ENCODE peak calls at places on chromosomes 1 and 21, in seven cellular contexts. M is neuronal stem cell, O is IMR-90, B is endothelial cell of umbilical vein, G is mesenchymal stem cell, V is K562, Z is PC-3. L is an unnamed sample. For H3K4me1, the result is how much of the 10 kb centered on the place peaks cover.

GRCh38 chr1:31705080-31705866 is 1.5 kb upstream of the COL16A1 start:
- DNase-seq in M (no peak), O (peak), B (no peak), G (peak), V (peak), Z (peak), L (peak)

GRCh38 chr1:212070720-212071302 is 35.3 kb downstream of the DTL start:
- DNase-seq in M (no peak), O (peak), B (peak), G (peak), V (peak), Z (peak), L (peak)

GRCh38 chr1:4825841-4826450 is 171.5 kb downstream of the AJAP1 start:
- DNase-seq in M (peak), O (no peak), B (no peak), G (no peak), V (peak), Z (peak), L (no peak)

GRCh38 chr1:168939131-168939946 is 167.2 kb upstream of the ATP1B1 start:
- DNase-seq in M (no peak), O (no peak), B (peak), G (no peak), V (no peak), Z (peak), L (no peak)

GRCh38 chr1:234725177-234726132 is 115.5 kb upstream of the IRF2BP2 start:
- DNase-seq in M (no peak), O (no peak), B (peak), G (no peak), V (peak), Z (peak), L (no peak)

GRCh38 chr1:30523055-30524020 is 200.0 kb downstream of the MATN1 start:
- DNase-seq in M (no peak), O (peak), B (no peak), G (no peak), V (no peak), Z (peak), L (peak)

GRCh38 chr1:200530551-200531261 is 89.8 kb downstream of the KIF14 start:
- DNase-seq in M (no peak), O (no peak), B (no peak), G (no peak), V (no peak), Z (no peak), L (no peak)

GRCh38 chr21:40334159-40334558 is 466.9 kb downstream of the PCP4 start:
- DNase-seq in M (no peak), O (no peak), B (no peak), G (no peak), V (no peak), Z (no peak), L (no peak)

GRCh38 chr21:36542312-36543101 is 62.6 kb upstream of the CLDN14 start:
- DNase-seq in M (no peak), O (no peak), B (no peak), G (no peak), V (no peak), Z (no peak), L (no peak)

GRCh38 chr1:227788279-227789041 is 27.0 kb upstream of the PRSS38 start:
- DNase-seq in M (peak), O (no peak), B (peak), G (peak), V (peak), Z (peak), L (peak)

GRCh38 chr1:31658721-31659120 is 14.0 kb upstream of the PEF1 start:
- DNase-seq in M (no peak), O (peak), B (no peak), G (peak), V (no peak), Z (no peak), L (no peak)

GRCh38 chr1:33500547-33500946 is 28.1 kb downstream of the ZSCAN20 start:
- DNase-seq in M (no peak), O (no peak), B (peak), G (no peak), V (peak), Z (no peak), L (peak)

GRCh38 chr1:92081031-92081430 is 886 bp downstream of the BTBD8 start:
- DNase-seq in M (no peak), O (no peak), B (no peak), G (no peak), V (no peak), Z (no peak), L (no peak)

GRCh38 chr1:214439352-214440119 is 111.9 kb downstream of the PTPN14 start:
- DNase-seq in M (no peak), O (peak), B (peak), G (peak), V (peak), Z (peak), L (no peak)

GRCh38 chr1:205102404-205102803 is 18.1 kb upstream of the TMEM81 start:
- DNase-seq in M (no peak), O (no peak), B (no peak), G (no peak), V (no peak), Z (no peak), L (no peak)

GRCh38 chr1:227759345-227760300 is 24.4 kb downstream of the SNAP47 start:
- DNase-seq in M (no peak), O (peak), B (peak), G (peak), V (no peak), Z (peak), L (peak)

GRCh38 chr1:150976879-150977694 is 2.5 kb upstream of the CERS2 start:
- DNase-seq in M (no peak), O (no peak), B (peak), G (peak), V (peak), Z (peak), L (peak)

GRCh38 chr1:231844986-231845502 is 218.5 kb downstream of the DISC1 start:
- DNase-seq in M (no peak), O (peak), B (peak), G (peak), V (no peak), Z (peak), L (no peak)

GRCh38 chr1:147545133-147545532 is 3.8 kb downstream of the BCL9 start:
- DNase-seq in M (no peak), O (peak), B (no peak), G (no peak), V (no peak), Z (peak), L (peak)

GRCh38 chr1:119254067-119254720 is 113.7 kb upstream of the WARS2 start:
- DNase-seq in M (no peak), O (no peak), B (no peak), G (no peak), V (no peak), Z (peak), L (no peak)

GRCh38 chr21:14687277-14687642 is 141.1 kb upstream of the SAMSN1 start:
- DNase-seq in M (no peak), O (no peak), B (no peak), G (no peak), V (no peak), Z (no peak), L (peak)

GRCh38 chr1:188642585-188643168 is 1813.9 kb downstream of the PLA2G4A start:
- DNase-seq in M (no peak), O (no peak), B (no peak), G (no peak), V (no peak), Z (no peak), L (no peak)

GRCh38 chr1:21291964-21292363 is 1.7 kb upstream of the ECE1 start:
- DNase-seq in M (no peak), O (no peak), B (no peak), G (no peak), V (no peak), Z (no peak), L (no peak)

GRCh38 chr1:14742181-14742980 is 143.9 kb downstream of the KAZN start:
- DNase-seq in M (no peak), O (peak), B (no peak), G (peak), V (no peak), Z (peak), L (peak)

GRCh38 chr1:220910021-220910420 is 30.8 kb downstream of the HLX start:
- DNase-seq in M (no peak), O (no peak), B (no peak), G (no peak), V (no peak), Z (no peak), L (no peak)

GRCh38 chr1:241453732-241454131 is 65.8 kb downstream of the FH start:
- DNase-seq in M (no peak), O (no peak), B (no peak), G (no peak), V (no peak), Z (no peak), L (no peak)

GRCh38 chr1:208065862-208066261 is 154.9 kb upstream of the CD34 start:
- DNase-seq in M (no peak), O (peak), B (no peak), G (no peak), V (no peak), Z (no peak), L (no peak)

GRCh38 chr21:41778974-41779600 is 12.2 kb upstream of the RIPK4 start:
- DNase-seq in M (no peak), O (no peak), B (no peak), G (no peak), V (peak), Z (peak), L (no peak)

GRCh38 chr1:159881930-159882839 is 17.8 kb downstream of the CFAP45 start:
- DNase-seq in M (no peak), O (peak), B (peak), G (peak), V (peak), Z (peak), L (peak)

GRCh38 chr1:28517649-28517999 is 11.8 kb downstream of the RCC1 start:
- DNase-seq in M (no peak), O (peak), B (no peak), G (peak), V (peak), Z (no peak), L (peak)

GRCh38 chr21:17818158-17819113 is 720 bp downstream of the C21orf91 start:
- DNase-seq in M (peak), O (peak), B (peak), G (peak), V (peak), Z (peak), L (peak)

GRCh38 chr21:37338671-37339526 is 27.7 kb upstream of the DYRK1A start:
- DNase-seq in M (no peak), O (peak), B (peak), G (peak), V (peak), Z (peak), L (peak)

GRCh38 chr1:204084247-204084772 is 11.4 kb downstream of the SOX13 start:
- DNase-seq in M (no peak), O (no peak), B (no peak), G (no peak), V (no peak), Z (peak), L (no peak)

GRCh38 chr1:228903573-228904122 is 168.4 kb downstream of the RHOU start:
- DNase-seq in M (no peak), O (no peak), B (peak), G (peak), V (no peak), Z (no peak), L (no peak)

GRCh38 chr1:54084794-54085193 is 31.4 kb downstream of the TCEANC2 start:
- DNase-seq in M (no peak), O (no peak), B (no peak), G (no peak), V (no peak), Z (no peak), L (no peak)

GRCh38 chr1:54077359-54077758 is 24.0 kb downstream of the TCEANC2 start:
- DNase-seq in M (no peak), O (no peak), B (no peak), G (no peak), V (no peak), Z (no peak), L (no peak)

GRCh38 chr1:54080598-54081049 is 27.2 kb downstream of the TCEANC2 start:
- DNase-seq in M (no peak), O (no peak), B (no peak), G (peak), V (no peak), Z (no peak), L (no peak)

GRCh38 chr1:54086754-54087153 is 33.3 kb downstream of the TCEANC2 start:
- DNase-seq in M (no peak), O (no peak), B (no peak), G (no peak), V (no peak), Z (no peak), L (no peak)

DNA sequence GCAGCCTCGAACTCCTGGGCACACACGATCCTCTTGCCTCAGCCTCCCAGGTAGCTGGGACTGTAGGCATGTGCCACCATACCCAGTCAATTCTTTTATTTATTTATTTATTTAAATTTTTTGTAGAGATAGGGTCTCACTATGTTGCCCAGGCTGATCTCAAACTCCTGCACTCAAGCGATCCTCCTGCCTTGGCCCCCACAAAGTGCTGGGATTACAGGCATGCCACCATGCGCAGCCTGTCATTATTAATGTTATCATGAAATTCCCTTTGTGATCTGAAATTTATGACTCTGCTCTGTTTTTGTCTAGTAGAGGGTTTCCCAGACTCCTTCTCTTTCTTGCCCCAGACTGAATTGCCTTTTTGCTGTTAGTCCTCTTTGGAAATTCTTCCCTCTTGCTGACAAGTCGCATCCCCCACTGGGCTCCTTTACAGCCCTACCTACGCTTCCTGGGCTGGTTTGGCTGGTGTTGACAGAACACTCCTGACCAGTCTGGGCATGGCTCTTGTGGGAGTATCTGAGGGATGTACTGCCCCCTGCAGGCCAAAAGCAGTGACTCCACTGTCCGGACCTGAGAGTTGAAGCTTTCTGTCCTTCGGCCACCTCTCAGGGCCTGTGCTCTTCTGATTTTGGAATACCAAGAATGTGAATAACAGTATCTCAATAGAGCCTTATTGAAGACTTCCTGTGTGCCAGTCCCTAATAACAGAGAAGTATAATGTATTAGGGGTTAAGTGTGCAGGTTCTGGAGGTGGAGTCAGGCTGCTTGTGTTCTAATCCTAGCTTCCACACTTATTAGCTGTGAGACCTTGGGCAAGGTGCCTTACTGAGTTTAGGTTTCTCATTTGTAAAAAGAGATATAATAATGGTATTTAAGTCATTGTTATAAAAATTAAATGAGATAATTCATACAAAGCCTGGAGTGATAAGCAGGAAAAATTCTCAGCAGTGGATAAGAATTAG is 28.2 kb downstream of the TCEANC2 start:
- DNase-seq in M (peak), O (peak), B (peak), G (peak), V (peak), Z (peak), L (peak)
- H3K4me1 ChIP-seq in M (under half), O (under half), B (under half), G (under half), V (under half), Z (under half), L (under half)

DNA sequence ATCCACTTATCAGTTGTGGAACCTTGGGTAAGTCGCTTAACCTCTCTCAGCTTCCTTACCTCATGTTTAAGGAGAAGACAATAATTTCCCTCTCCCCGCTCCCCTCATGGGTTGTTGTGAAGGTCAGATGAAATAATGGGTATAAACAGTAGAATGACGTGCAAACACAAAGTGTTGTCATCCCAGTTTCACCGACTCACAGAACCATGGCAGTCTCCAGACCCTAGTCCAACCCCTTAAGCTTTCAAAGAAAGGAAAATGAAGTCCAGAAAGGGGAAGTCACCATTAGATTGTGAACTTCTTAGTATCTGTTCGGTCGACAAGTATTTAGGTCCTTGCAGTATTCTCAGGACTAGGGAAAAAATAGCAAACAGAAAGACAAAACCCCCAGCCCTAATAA is 1.1 kb downstream of the LAMTOR2 start:
- DNase-seq in M (no peak), O (no peak), B (no peak), G (peak), V (peak), Z (no peak), L (no peak)
- H3K9ac ChIP-seq in M (no peak), O (peak), B (no peak), G (peak), V (peak), Z (peak), L (peak)

GRCh38 chr21:32768530-32768929 is 3.0 kb downstream of the PAXBP1 start:
- DNase-seq in M (no peak), O (peak), B (no peak), G (no peak), V (no peak), Z (no peak), L (no peak)
- H3K4me3 ChIP-seq in M (no peak), O (no peak), B (no peak), G (no peak), V (no peak), Z (peak), L (no peak)

DNA sequence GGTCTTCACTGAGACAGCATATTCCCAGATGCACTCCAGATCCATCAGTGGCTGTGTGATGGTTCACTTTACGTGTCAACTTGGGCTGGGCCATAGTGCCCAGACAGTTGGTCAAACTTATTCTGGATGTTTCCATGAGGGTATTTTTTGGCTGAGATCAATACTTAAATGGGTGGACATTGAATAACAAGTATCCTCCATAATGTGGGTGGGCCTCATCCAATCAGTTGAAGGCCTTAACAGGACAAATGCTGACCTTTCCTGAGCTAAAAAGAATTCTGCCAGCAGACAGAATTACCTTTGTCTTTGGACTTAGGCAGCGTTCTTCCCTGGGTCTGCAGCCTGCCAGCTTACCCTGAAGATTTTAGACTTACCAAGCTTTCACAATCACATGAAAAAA is 513.0 kb downstream of the LTN1 start:
- DNase-seq in M (no peak), O (no peak), B (no peak), G (no peak), V (no peak), Z (no peak), L (no peak)
- H3K4me1 ChIP-seq in M (under half), O (under half), B (under half), G (under half), V (under half), Z (under half), L (under half)

DNA sequence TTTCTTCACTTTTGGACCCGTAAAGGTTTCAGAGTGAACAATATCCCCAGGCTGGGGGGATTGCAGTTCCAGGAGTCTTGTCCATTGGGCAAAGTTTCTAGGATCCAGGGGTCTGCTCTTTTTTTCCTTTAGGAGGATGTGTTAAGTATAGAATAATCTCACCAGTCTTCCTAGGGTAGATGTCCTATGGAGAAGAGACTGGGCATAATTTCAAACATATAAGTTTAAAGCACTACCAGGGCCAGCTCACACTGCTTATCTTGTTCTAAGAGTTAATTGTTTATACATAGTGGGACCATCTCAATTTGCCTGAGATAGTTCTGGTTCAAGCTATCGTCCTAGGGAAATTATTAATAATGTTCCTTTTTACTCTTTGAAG is 1.2 kb downstream of the CHI3L2 start:
- DNase-seq in M (no peak), O (peak), B (no peak), G (no peak), V (no peak), Z (no peak), L (no peak)
- H3K9ac ChIP-seq in M (no peak), O (no peak), B (no peak), G (peak), V (no peak), Z (peak), L (peak)

DNA sequence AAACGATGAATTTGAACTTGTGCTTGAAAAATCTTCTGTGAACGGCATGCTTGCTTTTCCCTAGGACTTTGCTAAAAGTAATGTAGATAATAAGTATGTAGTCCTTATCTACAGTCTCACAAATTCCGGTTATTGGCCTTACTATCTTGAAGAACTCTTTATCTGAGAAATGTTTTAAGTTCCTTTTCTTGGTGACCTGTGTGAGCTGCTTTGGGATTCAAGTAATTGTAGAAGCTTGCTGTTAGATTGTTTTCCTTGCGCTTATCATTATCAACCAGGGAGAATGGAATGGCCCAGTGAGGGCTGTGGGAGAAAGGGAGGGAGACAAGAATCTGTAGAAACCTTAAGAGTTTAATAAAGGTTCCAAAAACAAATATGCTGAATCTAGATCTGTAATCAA is 69.9 kb upstream of the LRRC7 start:
- DNase-seq in M (no peak), O (no peak), B (peak), G (no peak), V (peak), Z (no peak), L (no peak)
- H3K4me3 ChIP-seq in M (no peak), O (no peak), B (no peak), G (no peak), V (no peak), Z (no peak), L (no peak)

L was measured in adipocyte.